ENCODE peak calls at places on chromosomes 1 and 21, in four cellular contexts. T, Y, H and W are unnamed samples.
A peak's percentile ranks its signal among the peaks of the same experiment; 100 is the strongest.

GRCh38 chr1:219916257-219916656 is 12.1 kb downstream of the SLC30A10 start:
- DNase-seq in T (no peak), Y (no peak), H (no peak), W (no peak)

GRCh38 chr1:160046494-160047115 is 14.8 kb upstream of the PIGM start:
- DNase-seq in T (peak; percentile 53), Y (peak; percentile 36), H (no peak), W (no peak)

GRCh38 chr1:231192620-231193163 is 30.8 kb downstream of the TRIM67 start:
- DNase-seq in T (no peak), Y (no peak), H (no peak), W (peak; percentile 75)

GRCh38 chr1:41471658-41472057 is 12.8 kb downstream of the EDN2 start:
- DNase-seq in T (no peak), Y (no peak), H (no peak), W (peak; percentile 16)

GRCh38 chr1:35807614-35808375 is at the start of gene AGO4:
- DNase-seq in T (peak; percentile 53), Y (peak; percentile 15), H (peak; percentile 26), W (peak; percentile 87)

GRCh38 chr1:18481921-18482701 is 1.4 kb downstream of the KLHDC7A start:
- DNase-seq in T (no peak), Y (no peak), H (no peak), W (no peak)

GRCh38 chr1:225467193-225468020 is 39.6 kb upstream of the LBR start:
- DNase-seq in T (peak; percentile 87), Y (no peak), H (no peak), W (peak; percentile 89)

GRCh38 chr1:236140705-236141446 is 1.5 kb upstream of the GPR137B start:
- DNase-seq in T (no peak), Y (peak; percentile 10), H (no peak), W (no peak)

GRCh38 chr1:8947127-8947691 is 1.5 kb downstream of the CA6 start:
- DNase-seq in T (no peak), Y (no peak), H (no peak), W (no peak)

GRCh38 chr1:215128514-215128913 is 46.0 kb downstream of the KCNK2 start:
- DNase-seq in T (no peak), Y (no peak), H (no peak), W (no peak)

GRCh38 chr1:177983824-177984528 is 14.1 kb upstream of the SEC16B start:
- DNase-seq in T (no peak), Y (peak; percentile 67), H (peak; percentile 73), W (no peak)

GRCh38 chr1:17437260-17438175 is 2.0 kb downstream of the RCC2 start:
- DNase-seq in T (peak; percentile 68), Y (no peak), H (no peak), W (peak; percentile 73)

GRCh38 chr1:18949689-18950414 is 6.6 kb downstream of the IFFO2 start:
- DNase-seq in T (no peak), Y (no peak), H (no peak), W (no peak)

GRCh38 chr21:16213518-16213917 is 483.7 kb downstream of the USP25 start:
- DNase-seq in T (no peak), Y (no peak), H (no peak), W (no peak)

GRCh38 chr1:62401034-62401433 is 35.8 kb upstream of the USP1 start:
- DNase-seq in T (no peak), Y (no peak), H (no peak), W (no peak)

GRCh38 chr1:206508956-206509355 is 1.6 kb downstream of the RASSF5 start:
- DNase-seq in T (no peak), Y (no peak), H (peak; percentile 46), W (no peak)

GRCh38 chr1:53398585-53399365 is 60.4 kb upstream of the DMRTB1 start:
- DNase-seq in T (no peak), Y (no peak), H (no peak), W (no peak)

GRCh38 chr21:45329261-45330074 is 41.8 kb upstream of the POFUT2 start:
- DNase-seq in T (no peak), Y (no peak), H (no peak), W (peak; percentile 57)

GRCh38 chr1:53378932-53379661 is 51.2 kb upstream of the LRP8 start:
- DNase-seq in T (no peak), Y (no peak), H (no peak), W (no peak)

GRCh38 chr1:227890451-227891222 is 57.1 kb downstream of the WNT9A start:
- DNase-seq in T (peak; percentile 20), Y (no peak), H (no peak), W (no peak)

GRCh38 chr21:35046223-35046690 is 2.8 kb downstream of the RUNX1 start:
- DNase-seq in T (no peak), Y (no peak), H (no peak), W (no peak)